ENCODE peak calls at places on chromosomes 5 and 9, in four cellular contexts. D is stomach, A is A549, I is IMR-90. J is an unnamed sample.

GRCh38 chr5:123951204-123951977 is 439.4 kb downstream of the CSNK1G3 start:
- DNase-seq in D (no peak), A (no peak), I (peak), J (no peak)

GRCh38 chr5:122195784-122196394 is 66.5 kb downstream of the ZNF474 start:
- DNase-seq in D (no peak), I (peak), A (peak), J (no peak)

GRCh38 chr5:122067330-122067885 is 10.7 kb downstream of the LOX start:
- DNase-seq in A (no peak), I (no peak), D (no peak), J (no peak)

GRCh38 chr5:142491260-142491659 is 166.4 kb upstream of the SPRY4 start:
- DNase-seq in D (no peak), I (no peak), A (no peak), J (no peak)

GRCh38 chr5:170434953-170435605 is 45.9 kb upstream of the KCNMB1 start:
- DNase-seq in I (peak), D (peak), A (peak), J (peak)

GRCh38 chr5:72065751-72066255 is 41.5 kb upstream of the MAP1B start:
- DNase-seq in I (peak), D (no peak), A (peak), J (no peak)

GRCh38 chr5:179755022-179755421 is 22.4 kb downstream of the MAML1 start:
- DNase-seq in A (no peak), D (no peak), I (no peak), J (no peak)

GRCh38 chr5:26231316-26231715 is 807.1 kb downstream of the CDH9 start:
- DNase-seq in A (no peak), D (no peak), I (no peak), J (no peak)

GRCh38 chr9:5459289-5459829 is 9.0 kb downstream of the CD274 start:
- DNase-seq in A (no peak), I (no peak), D (peak), J (no peak)

GRCh38 chr5:6269925-6270324 is 108.4 kb downstream of the MED10 start:
- DNase-seq in A (no peak), D (no peak), I (no peak), J (no peak)

GRCh38 chr5:34474573-34475021 is 181.5 kb upstream of the RAI14 start:
- DNase-seq in I (peak), A (peak), D (no peak), J (no peak)

GRCh38 chr5:119328753-119329602 is 26.8 kb upstream of the TNFAIP8 start:
- DNase-seq in I (peak), A (no peak), D (no peak), J (no peak)

GRCh38 chr9:131045300-131046092 is 36.5 kb downstream of the LAMC3 start:
- DNase-seq in D (no peak), I (no peak), A (peak), J (no peak)

GRCh38 chr9:116372081-116372673 is 218.6 kb downstream of the PAPPA start:
- DNase-seq in I (no peak), A (no peak), D (no peak), J (no peak)

GRCh38 chr5:113212244-113212920 is 222.4 kb downstream of the TSSK1B start:
- DNase-seq in D (no peak), I (peak), A (no peak), J (no peak)

GRCh38 chr5:180522350-180522749 is 28.2 kb downstream of the CNOT6 start:
- DNase-seq in A (no peak), I (no peak), D (no peak), J (no peak)

GRCh38 chr9:33436445-33436844 is 10.9 kb downstream of the AQP3 start:
- DNase-seq in D (no peak), A (no peak), I (no peak), J (no peak)

GRCh38 chr5:135559342-135559741 is 19.4 kb downstream of the CXCL14 start:
- DNase-seq in I (peak), A (peak), D (no peak), J (no peak)

GRCh38 chr9:31137850-31138160 is 1246.6 kb upstream of the ACO1 start:
- DNase-seq in D (no peak), A (no peak), I (no peak), J (no peak)

GRCh38 chr9:83204047-83204446 is 141.1 kb upstream of the RASEF start:
- DNase-seq in I (no peak), A (no peak), D (no peak), J (no peak)

GRCh38 chr5:105304859-105305258 is 1742.3 kb upstream of the NUDT12 start:
- DNase-seq in D (no peak), A (no peak), I (no peak), J (no peak)

GRCh38 chr9:137588311-137588710 is 2.0 kb downstream of the ZMYND19 start:
- DNase-seq in A (no peak), D (no peak), I (no peak), J (no peak)
- H3K27ac ChIP-seq in A (no peak), D (no peak), I (no peak), J (no peak)

GRCh38 chr5:133475986-133476385 is 136.4 kb downstream of the FSTL4 start:
- DNase-seq in A (no peak), D (no peak), I (no peak), J (no peak)

GRCh38 chr5:133480866-133481265 is 131.5 kb downstream of the FSTL4 start:
- DNase-seq in I (no peak), D (no peak), A (no peak), J (no peak)

GRCh38 chr5:133482033-133482432 is 130.3 kb downstream of the FSTL4 start:
- DNase-seq in A (no peak), I (no peak), D (no peak), J (no peak)

GRCh38 chr5:133480366-133480765 is 132.0 kb downstream of the FSTL4 start:
- DNase-seq in A (no peak), I (no peak), D (no peak), J (no peak)

GRCh38 chr5:133478611-133479010 is 133.7 kb downstream of the FSTL4 start:
- DNase-seq in D (no peak), I (no peak), A (no peak), J (no peak)
- TF ChIP-seq POLR2A in D (no peak), I (no peak), A (no peak), J (no peak)

DNA sequence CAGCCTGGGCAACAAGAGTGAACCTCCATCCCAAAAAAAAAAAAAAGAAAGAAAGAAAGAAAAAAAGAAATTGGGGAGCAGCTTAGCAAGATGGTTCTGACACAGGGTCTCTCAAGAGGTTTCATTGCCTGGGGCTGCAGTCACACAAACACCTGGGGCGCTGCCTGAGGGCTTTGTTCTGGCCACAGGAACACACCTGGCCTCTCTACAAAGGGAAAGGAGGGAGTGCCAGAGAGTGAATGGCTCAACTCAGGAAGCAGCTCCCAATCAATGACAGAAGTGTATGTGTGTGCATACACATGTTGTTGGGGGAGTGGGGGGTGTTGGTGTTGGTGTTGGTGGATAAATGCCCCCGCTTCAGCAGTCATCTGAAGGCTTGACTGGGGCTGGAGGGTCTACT is 32.4 kb upstream of the CTNNA1 start:
- DNase-seq in I (no peak), D (no peak), A (no peak), J (no peak)
- H3K27ac ChIP-seq in I (no peak), D (no peak), A (no peak), J (no peak)

GRCh38 chr5:132830436-132831094 is at the start of gene SHROOM1:
- DNase-seq in A (peak), I (peak), D (peak), J (peak)
- TF ChIP-seq POLR2A in A (peak), I (no peak), D (no peak), J (no peak)

GRCh38 chr5:32307769-32308194 is 5.0 kb downstream of the MTMR12 start:
- DNase-seq in A (no peak), D (no peak), I (no peak), J (no peak)
- H3K27ac ChIP-seq in A (no peak), D (peak), I (no peak), J (no peak)

J was measured in heart left ventricle.